ENCODE peak calls at places on chromosome 19, in ten cellular contexts. C is effector memory CD8-positive, alpha-beta T cell; F is left ventricle myocardium inferior; W is EL; Q is stimulated activated CD4-positive, alpha-beta T cell treated with anti-CD3 and anti-CD28 coated beads, TNF-alpha, amount 100 ng/mL, for 1 hour; S is neural crest cell; A is astrocyte of the hippocampus; P is AG09319; G is CD8-positive, alpha-beta T cell; V is left cardiac atrium. M is an unnamed sample.
A peak's percentile ranks its signal among the peaks of the same experiment; 100 is the strongest.

GRCh38 chr19:12782424-12783225 is 7.3 kb upstream of the HOOK2 start:
- DNase-seq in S (peak; percentile 62), A (peak; percentile 88), V (peak; percentile 95), F (peak; percentile 92), W (peak; percentile 80), P (peak; percentile 70), G (peak; percentile 88), Q (peak; percentile 76), C (peak; percentile 91), M (peak; percentile 91)

GRCh38 chr19:14005381-14006084 is 587 bp downstream of the RFX1 start:
- DNase-seq in A (peak; percentile 96), P (peak; percentile 55), F (peak; percentile 93), G (peak; percentile 91), S (peak; percentile 87), Q (peak; percentile 88), V (peak; percentile 93), C (peak; percentile 92), W (peak; percentile 85), M (peak; percentile 87)

GRCh38 chr19:51689751-51690358 is 3.3 kb upstream of the SPACA6 start:
- DNase-seq in P (no peak), F (peak; percentile 53), W (peak; percentile 47), G (no peak), A (peak; percentile 57), V (peak; percentile 68), Q (no peak), S (peak; percentile 74), C (no peak), M (no peak)

GRCh38 chr19:35000647-35001501 is 751 bp downstream of the GRAMD1A start:
- DNase-seq in G (peak; percentile 37), V (no peak), P (no peak), W (peak; percentile 30), C (peak; percentile 54), F (no peak), Q (no peak), A (peak; percentile 59), S (no peak), M (no peak)

GRCh38 chr19:42273407-42274064 is 4.5 kb downstream of the CIC start:
- DNase-seq in G (no peak), Q (no peak), C (no peak), F (no peak), A (no peak), P (no peak), S (no peak), V (peak; percentile 22), W (no peak), M (no peak)

GRCh38 chr19:918481-919156 is 1.5 kb downstream of the KISS1R start:
- DNase-seq in W (no peak), C (no peak), G (no peak), A (no peak), V (no peak), P (no peak), Q (no peak), S (no peak), F (no peak), M (peak; percentile 72)

GRCh38 chr19:11729586-11729985 is 9.2 kb downstream of the ZNF823 start:
- DNase-seq in Q (no peak), A (no peak), G (no peak), P (no peak), C (no peak), W (no peak), F (no peak), S (no peak), V (no peak), M (no peak)

GRCh38 chr19:29002336-29002735 is 210.6 kb downstream of the UQCRFS1 start:
- DNase-seq in V (no peak), C (no peak), G (no peak), A (no peak), W (no peak), P (no peak), F (no peak), S (no peak), Q (no peak), M (no peak)

GRCh38 chr19:13226983-13227382 is 76.8 kb downstream of the IER2 start:
- DNase-seq in S (no peak), A (no peak), Q (no peak), W (no peak), G (no peak), P (no peak), F (no peak), C (no peak), V (no peak), M (no peak)

GRCh38 chr19:1768248-1768647 is 14.9 kb downstream of the ONECUT3 start:
- DNase-seq in W (peak; percentile 30), V (no peak), G (no peak), A (no peak), P (no peak), F (no peak), S (peak; percentile 64), Q (no peak), C (no peak), M (no peak)

GRCh38 chr19:8423821-8424223 is 10.7 kb downstream of the MARCHF2 start:
- DNase-seq in P (peak; percentile 94), W (peak; percentile 98), Q (no peak), V (peak; percentile 95), S (peak; percentile 42), A (peak; percentile 97), G (no peak), F (peak; percentile 94), C (no peak), M (no peak)

GRCh38 chr19:20607943-20608342 is 42.4 kb upstream of the ZNF737 start:
- DNase-seq in G (no peak), F (no peak), V (no peak), C (no peak), S (no peak), Q (no peak), A (no peak), P (no peak), W (no peak), M (no peak)

GRCh38 chr19:55096061-55096701 is 20.5 kb downstream of the EPS8L1 start:
- DNase-seq in C (no peak), V (peak; percentile 10), S (no peak), A (no peak), W (no peak), P (no peak), Q (no peak), G (no peak), F (no peak), M (no peak)

GRCh38 chr19:14786421-14786851 is 8.1 kb upstream of the ADGRE2 start:
- DNase-seq in P (no peak), F (no peak), A (peak; percentile 7), Q (no peak), C (no peak), G (no peak), W (peak; percentile 19), V (no peak), S (peak; percentile 52), M (no peak)

GRCh38 chr19:42113641-42114348 is 18.5 kb downstream of the POU2F2 start:
- DNase-seq in W (peak; percentile 100), P (peak; percentile 82), Q (no peak), A (peak; percentile 88), S (no peak), V (no peak), C (no peak), G (no peak), F (no peak), M (no peak)

GRCh38 chr19:30635026-30635985 is 263.1 kb downstream of the ZNF536 start:
- DNase-seq in F (no peak), W (no peak), C (no peak), Q (no peak), S (no peak), P (no peak), A (no peak), G (no peak), V (no peak), M (no peak)

GRCh38 chr19:51535535-51535934 is 4.1 kb upstream of the SIGLEC6 start:
- DNase-seq in A (no peak), F (no peak), Q (no peak), S (no peak), C (no peak), W (no peak), V (no peak), P (no peak), G (no peak), M (no peak)

M was measured in activated naive CD4-positive, alpha-beta T cell treated with anti-CD3 and anti-CD28 coated beads, Interleukin-2, amount 50 U/mL, for 72 hours.